ENCODE peak calls at places on chromosomes 3 and 15, in ten cellular contexts. One of them, this sample, is unnamed.

GRCh38 chr15:82177291-82178010 is 85.1 kb downstream of the EFL1 start:
- DNase-seq in T-helper 9 cell: no peak
- DNase-seq in stimulated activated CD4-positive, alpha-beta T cell treated with anti-CD3 and anti-CD28 coated beads, Interleukin-2, amount 100 ng/mL, for 48 hours: no peak
- DNase-seq in heart right ventricle: no peak
- DNase-seq in Caco-2: no peak
- DNase-seq in NCI-H1417: no peak
- DNase-seq in mesendoderm: peak
- DNase-seq in stimulated activated CD8-positive, alpha-beta memory T cell treated with anti-CD3 and anti-CD28 coated beads, Interleukin-15, amount 100 ng/mL, for 48 hours: no peak
- DNase-seq in AG04449: peak
- DNase-seq in astrocyte: peak
- DNase-seq in this sample: peak

GRCh38 chr3:52934626-52935530 is 37.5 kb upstream of the STIMATE start:
- DNase-seq in Caco-2: peak
- DNase-seq in stimulated activated CD4-positive, alpha-beta T cell treated with anti-CD3 and anti-CD28 coated beads, Interleukin-2, amount 100 ng/mL, for 48 hours: peak
- DNase-seq in stimulated activated CD8-positive, alpha-beta memory T cell treated with anti-CD3 and anti-CD28 coated beads, Interleukin-15, amount 100 ng/mL, for 48 hours: peak
- DNase-seq in mesendoderm: peak
- DNase-seq in astrocyte: peak
- DNase-seq in AG04449: peak
- DNase-seq in T-helper 9 cell: peak
- DNase-seq in heart right ventricle: peak
- DNase-seq in NCI-H1417: no peak
- DNase-seq in this sample: peak

GRCh38 chr3:56737001-56737400 is 53.9 kb upstream of the TASOR start:
- DNase-seq in astrocyte: no peak
- DNase-seq in mesendoderm: no peak
- DNase-seq in T-helper 9 cell: no peak
- DNase-seq in heart right ventricle: no peak
- DNase-seq in Caco-2: no peak
- DNase-seq in NCI-H1417: peak
- DNase-seq in stimulated activated CD4-positive, alpha-beta T cell treated with anti-CD3 and anti-CD28 coated beads, Interleukin-2, amount 100 ng/mL, for 48 hours: no peak
- DNase-seq in AG04449: no peak
- DNase-seq in stimulated activated CD8-positive, alpha-beta memory T cell treated with anti-CD3 and anti-CD28 coated beads, Interleukin-15, amount 100 ng/mL, for 48 hours: no peak
- DNase-seq in this sample: no peak

GRCh38 chr3:170572665-170573253 is 13.1 kb downstream of the SLC7A14 start:
- DNase-seq in heart right ventricle: no peak
- DNase-seq in T-helper 9 cell: no peak
- DNase-seq in NCI-H1417: no peak
- DNase-seq in AG04449: no peak
- DNase-seq in astrocyte: peak
- DNase-seq in Caco-2: no peak
- DNase-seq in mesendoderm: peak
- DNase-seq in stimulated activated CD8-positive, alpha-beta memory T cell treated with anti-CD3 and anti-CD28 coated beads, Interleukin-15, amount 100 ng/mL, for 48 hours: peak
- DNase-seq in stimulated activated CD4-positive, alpha-beta T cell treated with anti-CD3 and anti-CD28 coated beads, Interleukin-2, amount 100 ng/mL, for 48 hours: no peak
- DNase-seq in this sample: no peak

GRCh38 chr15:88932271-88932874 is 19.2 kb upstream of the MFGE8 start:
- DNase-seq in T-helper 9 cell: no peak
- DNase-seq in stimulated activated CD4-positive, alpha-beta T cell treated with anti-CD3 and anti-CD28 coated beads, Interleukin-2, amount 100 ng/mL, for 48 hours: no peak
- DNase-seq in heart right ventricle: peak
- DNase-seq in NCI-H1417: no peak
- DNase-seq in stimulated activated CD8-positive, alpha-beta memory T cell treated with anti-CD3 and anti-CD28 coated beads, Interleukin-15, amount 100 ng/mL, for 48 hours: no peak
- DNase-seq in Caco-2: peak
- DNase-seq in astrocyte: peak
- DNase-seq in mesendoderm: no peak
- DNase-seq in AG04449: no peak
- DNase-seq in this sample: no peak

GRCh38 chr15:30954674-30955073 is 36.8 kb downstream of the MTMR10 start:
- DNase-seq in stimulated activated CD8-positive, alpha-beta memory T cell treated with anti-CD3 and anti-CD28 coated beads, Interleukin-15, amount 100 ng/mL, for 48 hours: no peak
- DNase-seq in mesendoderm: no peak
- DNase-seq in stimulated activated CD4-positive, alpha-beta T cell treated with anti-CD3 and anti-CD28 coated beads, Interleukin-2, amount 100 ng/mL, for 48 hours: no peak
- DNase-seq in astrocyte: peak
- DNase-seq in heart right ventricle: no peak
- DNase-seq in Caco-2: no peak
- DNase-seq in T-helper 9 cell: no peak
- DNase-seq in NCI-H1417: no peak
- DNase-seq in AG04449: no peak
- DNase-seq in this sample: no peak

GRCh38 chr3:47588587-47588986 is 9.9 kb upstream of the CSPG5 start:
- DNase-seq in AG04449: no peak
- DNase-seq in stimulated activated CD8-positive, alpha-beta memory T cell treated with anti-CD3 and anti-CD28 coated beads, Interleukin-15, amount 100 ng/mL, for 48 hours: no peak
- DNase-seq in Caco-2: no peak
- DNase-seq in mesendoderm: no peak
- DNase-seq in T-helper 9 cell: no peak
- DNase-seq in stimulated activated CD4-positive, alpha-beta T cell treated with anti-CD3 and anti-CD28 coated beads, Interleukin-2, amount 100 ng/mL, for 48 hours: no peak
- DNase-seq in NCI-H1417: no peak
- DNase-seq in heart right ventricle: no peak
- DNase-seq in astrocyte: no peak
- DNase-seq in this sample: no peak

GRCh38 chr3:187629711-187630110 is 40.5 kb downstream of the SST start:
- DNase-seq in Caco-2: no peak
- DNase-seq in mesendoderm: no peak
- DNase-seq in T-helper 9 cell: no peak
- DNase-seq in stimulated activated CD4-positive, alpha-beta T cell treated with anti-CD3 and anti-CD28 coated beads, Interleukin-2, amount 100 ng/mL, for 48 hours: no peak
- DNase-seq in heart right ventricle: no peak
- DNase-seq in NCI-H1417: no peak
- DNase-seq in astrocyte: no peak
- DNase-seq in AG04449: no peak
- DNase-seq in stimulated activated CD8-positive, alpha-beta memory T cell treated with anti-CD3 and anti-CD28 coated beads, Interleukin-15, amount 100 ng/mL, for 48 hours: no peak
- DNase-seq in this sample: no peak

GRCh38 chr3:124272611-124273151 is 280.8 kb upstream of the ROPN1 start:
- DNase-seq in stimulated activated CD4-positive, alpha-beta T cell treated with anti-CD3 and anti-CD28 coated beads, Interleukin-2, amount 100 ng/mL, for 48 hours: no peak
- DNase-seq in NCI-H1417: no peak
- DNase-seq in heart right ventricle: no peak
- DNase-seq in mesendoderm: no peak
- DNase-seq in stimulated activated CD8-positive, alpha-beta memory T cell treated with anti-CD3 and anti-CD28 coated beads, Interleukin-15, amount 100 ng/mL, for 48 hours: no peak
- DNase-seq in T-helper 9 cell: no peak
- DNase-seq in AG04449: no peak
- DNase-seq in Caco-2: no peak
- DNase-seq in astrocyte: peak
- DNase-seq in this sample: no peak

GRCh38 chr3:74074700-74075099 is 450.0 kb upstream of the PDZRN3 start:
- DNase-seq in astrocyte: no peak
- DNase-seq in T-helper 9 cell: no peak
- DNase-seq in heart right ventricle: no peak
- DNase-seq in AG04449: no peak
- DNase-seq in stimulated activated CD4-positive, alpha-beta T cell treated with anti-CD3 and anti-CD28 coated beads, Interleukin-2, amount 100 ng/mL, for 48 hours: no peak
- DNase-seq in stimulated activated CD8-positive, alpha-beta memory T cell treated with anti-CD3 and anti-CD28 coated beads, Interleukin-15, amount 100 ng/mL, for 48 hours: no peak
- DNase-seq in mesendoderm: no peak
- DNase-seq in Caco-2: no peak
- DNase-seq in NCI-H1417: no peak
- DNase-seq in this sample: no peak

GRCh38 chr15:89761929-89762328 is 10.9 kb upstream of the MESP1 start:
- DNase-seq in mesendoderm: no peak
- DNase-seq in astrocyte: no peak
- DNase-seq in heart right ventricle: no peak
- DNase-seq in NCI-H1417: no peak
- DNase-seq in stimulated activated CD4-positive, alpha-beta T cell treated with anti-CD3 and anti-CD28 coated beads, Interleukin-2, amount 100 ng/mL, for 48 hours: no peak
- DNase-seq in T-helper 9 cell: no peak
- DNase-seq in AG04449: no peak
- DNase-seq in stimulated activated CD8-positive, alpha-beta memory T cell treated with anti-CD3 and anti-CD28 coated beads, Interleukin-15, amount 100 ng/mL, for 48 hours: no peak
- DNase-seq in Caco-2: no peak
- DNase-seq in this sample: no peak

GRCh38 chr3:147411235-147411607 is 2.1 kb downstream of the ZIC1 start:
- DNase-seq in T-helper 9 cell: no peak
- DNase-seq in stimulated activated CD8-positive, alpha-beta memory T cell treated with anti-CD3 and anti-CD28 coated beads, Interleukin-15, amount 100 ng/mL, for 48 hours: no peak
- DNase-seq in NCI-H1417: no peak
- DNase-seq in astrocyte: no peak
- DNase-seq in AG04449: no peak
- DNase-seq in mesendoderm: peak
- DNase-seq in stimulated activated CD4-positive, alpha-beta T cell treated with anti-CD3 and anti-CD28 coated beads, Interleukin-2, amount 100 ng/mL, for 48 hours: no peak
- DNase-seq in heart right ventricle: no peak
- DNase-seq in Caco-2: no peak
- DNase-seq in this sample: no peak

GRCh38 chr15:67165653-67166260 is 88.7 kb downstream of the AAGAB start:
- DNase-seq in T-helper 9 cell: no peak
- DNase-seq in heart right ventricle: no peak
- DNase-seq in stimulated activated CD4-positive, alpha-beta T cell treated with anti-CD3 and anti-CD28 coated beads, Interleukin-2, amount 100 ng/mL, for 48 hours: no peak
- DNase-seq in mesendoderm: peak
- DNase-seq in Caco-2: no peak
- DNase-seq in astrocyte: peak
- DNase-seq in NCI-H1417: no peak
- DNase-seq in AG04449: no peak
- DNase-seq in stimulated activated CD8-positive, alpha-beta memory T cell treated with anti-CD3 and anti-CD28 coated beads, Interleukin-15, amount 100 ng/mL, for 48 hours: no peak
- DNase-seq in this sample: no peak

GRCh38 chr3:143849854-143850549 is 1.7 kb upstream of the SLC9A9 start:
- DNase-seq in astrocyte: peak
- DNase-seq in stimulated activated CD4-positive, alpha-beta T cell treated with anti-CD3 and anti-CD28 coated beads, Interleukin-2, amount 100 ng/mL, for 48 hours: no peak
- DNase-seq in T-helper 9 cell: no peak
- DNase-seq in mesendoderm: no peak
- DNase-seq in stimulated activated CD8-positive, alpha-beta memory T cell treated with anti-CD3 and anti-CD28 coated beads, Interleukin-15, amount 100 ng/mL, for 48 hours: no peak
- DNase-seq in heart right ventricle: no peak
- DNase-seq in AG04449: peak
- DNase-seq in NCI-H1417: no peak
- DNase-seq in Caco-2: no peak
- DNase-seq in this sample: no peak

GRCh38 chr3:2597615-2598014 is 498.9 kb downstream of the CNTN4 start:
- DNase-seq in mesendoderm: no peak
- DNase-seq in NCI-H1417: no peak
- DNase-seq in stimulated activated CD4-positive, alpha-beta T cell treated with anti-CD3 and anti-CD28 coated beads, Interleukin-2, amount 100 ng/mL, for 48 hours: no peak
- DNase-seq in T-helper 9 cell: no peak
- DNase-seq in astrocyte: no peak
- DNase-seq in stimulated activated CD8-positive, alpha-beta memory T cell treated with anti-CD3 and anti-CD28 coated beads, Interleukin-15, amount 100 ng/mL, for 48 hours: no peak
- DNase-seq in AG04449: no peak
- DNase-seq in Caco-2: no peak
- DNase-seq in heart right ventricle: no peak
- DNase-seq in this sample: no peak